ENCODE peak calls at places on chromosomes 4 and X, in six cellular contexts. P, F, V, B, L and H are unnamed samples.
A peak's percentile ranks its signal among the peaks of the same experiment; 100 is the strongest.

GRCh38 chrX:72317139-72317538 is 11.4 kb upstream of the CITED1 start:
- DNase-seq in P (no peak), F (no peak), V (no peak), B (no peak), L (no peak), H (no peak)

GRCh38 chrX:145405012-145405411 is 157.7 kb downstream of the SPANXN1 start:
- DNase-seq in P (no peak), F (no peak), V (no peak), B (peak; percentile 1), L (no peak), H (no peak)

GRCh38 chrX:131675596-131676194 is 131.8 kb downstream of the OR13H1 start:
- DNase-seq in P (no peak), F (no peak), V (no peak), B (peak; percentile 7), L (no peak), H (no peak)

GRCh38 chr4:53489279-53489889 is 101.9 kb downstream of the LNX1 start:
- DNase-seq in P (no peak), F (no peak), V (no peak), B (no peak), L (no peak), H (no peak)

GRCh38 chrX:129600981-129601424 is 53.8 kb downstream of the APLN start:
- DNase-seq in P (no peak), F (no peak), V (no peak), B (no peak), L (no peak), H (no peak)

GRCh38 chrX:70433848-70434351 is 10.7 kb upstream of the DLG3 start:
- DNase-seq in P (peak; percentile 66), F (peak; percentile 68), V (peak; percentile 85), B (peak; percentile 49), L (peak; percentile 82), H (peak; percentile 71)

GRCh38 chrX:51569561-51569960 is 49.2 kb downstream of the CENPVL3 start:
- DNase-seq in P (no peak), F (no peak), V (no peak), B (no peak), L (no peak), H (no peak)

GRCh38 chrX:1361275-1361674 is 24.7 kb downstream of the IL3RA start:
- DNase-seq in P (no peak), F (no peak), V (no peak), B (no peak), L (no peak), H (peak; percentile 11)

GRCh38 chr4:152997771-152998487 is 61.8 kb downstream of the FHDC1 start:
- DNase-seq in P (no peak), F (no peak), V (no peak), B (no peak), L (no peak), H (peak; percentile 54)

GRCh38 chr4:118749347-118749988 is 64.3 kb downstream of the METTL14 start:
- DNase-seq in P (no peak), F (peak; percentile 23), V (no peak), B (no peak), L (no peak), H (no peak)

GRCh38 chrX:153862369-153863250 is 23.4 kb downstream of the L1CAM start:
- DNase-seq in P (no peak), F (no peak), V (no peak), B (no peak), L (no peak), H (no peak)

GRCh38 chr4:178309890-178310289 is 867.7 kb upstream of the AGA start:
- DNase-seq in P (no peak), F (no peak), V (no peak), B (no peak), L (no peak), H (no peak)

GRCh38 chr4:53478671-53479456 is 101.4 kb downstream of the FIP1L1 start:
- DNase-seq in P (no peak), F (peak; percentile 54), V (no peak), B (no peak), L (no peak), H (no peak)

GRCh38 chr4:119068529-119068962 is 67.1 kb upstream of the MYOZ2 start:
- DNase-seq in P (no peak), F (no peak), V (no peak), B (no peak), L (no peak), H (no peak)

GRCh38 chr4:186074189-186074588 is 5.2 kb downstream of the TLR3 start:
- DNase-seq in P (no peak), F (no peak), V (no peak), B (no peak), L (no peak), H (no peak)

GRCh38 chrX:17812763-17813162 is 48.3 kb downstream of the RAI2 start:
- DNase-seq in P (no peak), F (peak; percentile 29), V (no peak), B (no peak), L (no peak), H (no peak)

GRCh38 chr4:52374847-52375246 is 284.3 kb downstream of the USP46 start:
- DNase-seq in P (no peak), F (no peak), V (no peak), B (no peak), L (no peak), H (no peak)

GRCh38 chrX:136065044-136065671 is 79.9 kb downstream of the SLC9A6 start:
- DNase-seq in P (peak; percentile 54), F (peak; percentile 21), V (peak; percentile 86), B (no peak), L (no peak), H (no peak)

GRCh38 chrX:69027181-69028005 is 137.9 kb downstream of the PJA1 start:
- DNase-seq in P (no peak), F (no peak), V (no peak), B (no peak), L (peak; percentile 47), H (no peak)

GRCh38 chrX:110600745-110601310 is 194.8 kb downstream of the CHRDL1 start:
- DNase-seq in P (no peak), F (no peak), V (no peak), B (no peak), L (no peak), H (no peak)

GRCh38 chrX:134173541-134174272 is 63.3 kb upstream of the CCDC160 start:
- DNase-seq in P (no peak), F (no peak), V (no peak), B (no peak), L (no peak), H (no peak)

GRCh38 chr4:87524456-87524855 is 4.7 kb downstream of the SPARCL1 start:
- DNase-seq in P (no peak), F (no peak), V (no peak), B (no peak), L (no peak), H (no peak)

GRCh38 chr4:77952399-77952974 is 89.9 kb downstream of the MRPL1 start:
- DNase-seq in P (no peak), F (no peak), V (no peak), B (no peak), L (no peak), H (no peak)

GRCh38 chrX:20060961-20061868 is 55.5 kb downstream of the MAP7D2 start:
- DNase-seq in P (no peak), F (no peak), V (no peak), B (no peak), L (no peak), H (no peak)

GRCh38 chrX:18422886-18423285 is 2.5 kb upstream of the CDKL5 start:
- DNase-seq in P (no peak), F (no peak), V (no peak), B (no peak), L (no peak), H (no peak)

GRCh38 chr4:140807491-140808257 is 51.5 kb upstream of the TBC1D9 start:
- DNase-seq in P (no peak), F (no peak), V (no peak), B (no peak), L (no peak), H (no peak)

GRCh38 chr4:99803702-99804101 is 12.9 kb upstream of the DAPP1 start:
- DNase-seq in P (no peak), F (no peak), V (no peak), B (no peak), L (no peak), H (no peak)

GRCh38 chr4:102612824-102613366 is 111.7 kb downstream of the NFKB1 start:
- DNase-seq in P (no peak), F (no peak), V (no peak), B (no peak), L (no peak), H (no peak)
- H3K27ac ChIP-seq in P (no peak overlapping the region), F (no peak overlapping the region), V (no peak overlapping the region), B (no peak overlapping the region), L (peak overlapping the region; percentile 66), H (peak overlapping the region; percentile 65)

DNA sequence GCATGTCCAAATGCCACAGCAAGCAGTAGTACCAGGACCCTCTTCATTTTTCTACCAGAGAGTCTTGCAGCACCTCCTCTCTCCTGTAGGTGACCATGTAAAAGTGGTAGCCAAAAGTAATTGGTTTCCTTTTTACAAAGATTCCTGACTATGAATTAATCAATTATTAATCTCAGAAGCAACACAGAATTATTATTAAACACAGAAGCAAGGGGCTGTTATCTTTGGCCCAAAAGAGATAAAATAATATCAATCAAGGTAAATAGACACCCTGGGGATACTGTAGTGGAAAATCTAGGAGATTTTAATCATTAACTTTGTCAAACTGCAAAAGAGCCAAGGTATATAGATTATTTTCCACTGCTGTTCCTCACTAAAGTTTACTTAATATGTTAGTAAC is at the start of gene GC:
- DNase-seq in P (no peak), F (no peak), V (no peak), B (no peak), L (no peak), H (no peak)
- TF ChIP-seq POLR2A in P (no peak), F (no peak), V (no peak), B (no peak), L (no peak), H (no peak)

DNA sequence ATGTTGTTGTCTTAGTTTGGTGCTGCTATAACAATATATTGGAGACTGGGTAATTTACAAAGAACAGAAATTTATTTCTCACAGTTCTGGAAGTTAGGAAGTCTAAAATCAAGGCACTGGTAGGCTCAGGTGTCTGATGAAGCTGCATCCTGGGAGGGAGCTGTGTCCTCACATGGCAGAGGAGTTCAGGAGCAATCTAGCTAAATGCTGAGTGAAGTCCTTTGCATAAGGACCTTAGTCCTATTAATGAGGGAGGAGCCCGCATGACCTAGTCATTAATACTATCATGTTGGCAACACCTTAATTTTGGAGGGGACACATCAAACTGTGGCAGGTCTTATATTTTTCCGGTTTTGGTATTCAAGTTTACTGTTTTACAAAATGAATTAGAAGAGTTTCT is 36.0 kb upstream of the NSUN7 start:
- DNase-seq in P (no peak), F (no peak), V (no peak), B (no peak), L (no peak), H (no peak)
- H3K27ac ChIP-seq in P (no peak overlapping the region), F (no peak overlapping the region), V (no peak overlapping the region), B (no peak overlapping the region), L (no peak overlapping the region), H (no peak overlapping the region)

DNA sequence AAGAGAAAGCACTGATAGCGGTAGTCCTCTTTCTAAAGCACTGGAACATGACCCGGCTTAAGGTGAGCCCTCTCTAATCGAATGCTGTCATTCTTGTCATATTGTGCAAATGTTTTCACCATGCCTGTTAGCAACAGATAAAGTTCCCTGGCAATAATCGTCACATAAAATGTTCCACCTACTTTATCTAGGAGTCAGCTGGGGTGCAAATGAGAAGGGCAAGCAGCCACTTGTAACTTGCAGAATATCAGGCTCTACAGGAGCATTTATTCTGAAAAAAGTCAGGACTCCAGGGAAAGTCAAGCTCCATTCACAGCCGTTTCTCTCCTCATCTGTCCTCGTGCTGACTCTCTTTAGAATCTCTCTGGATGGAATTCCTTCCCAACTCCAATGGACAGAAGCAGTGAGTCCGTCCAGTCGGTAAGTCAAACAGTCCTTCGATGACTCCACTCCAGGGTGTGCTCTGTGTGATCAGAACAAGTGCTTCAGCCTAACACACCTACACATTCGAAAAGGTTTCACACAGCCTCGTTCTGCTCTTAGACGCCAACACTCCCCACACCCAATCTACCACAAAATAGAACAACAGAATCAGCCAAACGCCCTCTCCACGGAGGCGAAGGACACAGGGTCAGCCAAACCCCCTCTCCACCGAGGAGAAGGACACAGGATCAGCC is 101.7 kb upstream of the FRG1 start:
- DNase-seq in P (peak; percentile 32), F (no peak), V (no peak), B (no peak), L (no peak), H (no peak)
- TF ChIP-seq POLR2A in P (no peak), F (no peak), V (no peak), B (no peak), L (no peak), H (no peak)